ENCODE peak calls at places on chromosomes 4 and X, in ten cellular contexts. One of them, this sample, is unnamed.

GRCh38 chr4:139028191-139028661 is 12.6 kb downstream of the NOCT start:
- DNase-seq in psoas muscle: peak; percentile 72
- DNase-seq in MCF 10A: no peak
- DNase-seq in epithelial cell of proximal tubule: no peak
- DNase-seq in pancreas: peak; percentile 88
- DNase-seq in nephron progenitor cell: no peak
- DNase-seq in AG04450: no peak
- DNase-seq in kidney epithelial cell: no peak
- DNase-seq in dorsolateral prefrontal cortex: peak; percentile 58
- DNase-seq in cardiac muscle cell: no peak
- DNase-seq in this sample: no peak

GRCh38 chrX:117996918-117997480 is 119.6 kb downstream of the KLHL13 start:
- DNase-seq in nephron progenitor cell: no peak
- DNase-seq in psoas muscle: no peak
- DNase-seq in AG04450: no peak
- DNase-seq in dorsolateral prefrontal cortex: no peak
- DNase-seq in pancreas: no peak
- DNase-seq in MCF 10A: peak; percentile 59
- DNase-seq in epithelial cell of proximal tubule: no peak
- DNase-seq in cardiac muscle cell: no peak
- DNase-seq in kidney epithelial cell: no peak
- DNase-seq in this sample: no peak

GRCh38 chr4:165384608-165385007 is 5.8 kb downstream of the CPE start:
- DNase-seq in nephron progenitor cell: no peak
- DNase-seq in kidney epithelial cell: no peak
- DNase-seq in cardiac muscle cell: peak; percentile 51
- DNase-seq in MCF 10A: no peak
- DNase-seq in pancreas: no peak
- DNase-seq in AG04450: no peak
- DNase-seq in dorsolateral prefrontal cortex: no peak
- DNase-seq in epithelial cell of proximal tubule: no peak
- DNase-seq in psoas muscle: no peak
- DNase-seq in this sample: no peak

GRCh38 chr4:78775278-78776030 is 696 bp upstream of the BMP2K start:
- DNase-seq in AG04450: no peak
- DNase-seq in MCF 10A: peak; percentile 80
- DNase-seq in psoas muscle: peak; percentile 89
- DNase-seq in epithelial cell of proximal tubule: no peak
- DNase-seq in cardiac muscle cell: peak; percentile 90
- DNase-seq in dorsolateral prefrontal cortex: peak; percentile 88
- DNase-seq in pancreas: peak; percentile 89
- DNase-seq in nephron progenitor cell: peak; percentile 77
- DNase-seq in kidney epithelial cell: no peak
- DNase-seq in this sample: peak; percentile 86

GRCh38 chrX:39854772-39855747 is 242.7 kb downstream of the BCOR start:
- DNase-seq in nephron progenitor cell: no peak
- DNase-seq in AG04450: no peak
- DNase-seq in pancreas: no peak
- DNase-seq in psoas muscle: no peak
- DNase-seq in cardiac muscle cell: no peak
- DNase-seq in dorsolateral prefrontal cortex: no peak
- DNase-seq in epithelial cell of proximal tubule: no peak
- DNase-seq in kidney epithelial cell: no peak
- DNase-seq in MCF 10A: no peak
- DNase-seq in this sample: peak; percentile 64

GRCh38 chr4:185167205-185167604 is 24.1 kb downstream of the SLC25A4 start:
- DNase-seq in dorsolateral prefrontal cortex: no peak
- DNase-seq in cardiac muscle cell: peak; percentile 37
- DNase-seq in nephron progenitor cell: no peak
- DNase-seq in psoas muscle: no peak
- DNase-seq in pancreas: no peak
- DNase-seq in MCF 10A: peak; percentile 14
- DNase-seq in epithelial cell of proximal tubule: no peak
- DNase-seq in kidney epithelial cell: no peak
- DNase-seq in AG04450: no peak
- DNase-seq in this sample: no peak

GRCh38 chrX:45513042-45513441 is 312.4 kb upstream of the DIPK2B start:
- DNase-seq in cardiac muscle cell: no peak
- DNase-seq in kidney epithelial cell: no peak
- DNase-seq in MCF 10A: no peak
- DNase-seq in dorsolateral prefrontal cortex: no peak
- DNase-seq in psoas muscle: no peak
- DNase-seq in nephron progenitor cell: no peak
- DNase-seq in epithelial cell of proximal tubule: no peak
- DNase-seq in AG04450: no peak
- DNase-seq in pancreas: no peak
- DNase-seq in this sample: no peak

GRCh38 chrX:31420711-31421151 is 348.9 kb upstream of the FTHL17 start:
- DNase-seq in epithelial cell of proximal tubule: peak; percentile 47
- DNase-seq in kidney epithelial cell: peak; percentile 72
- DNase-seq in dorsolateral prefrontal cortex: no peak
- DNase-seq in psoas muscle: no peak
- DNase-seq in nephron progenitor cell: no peak
- DNase-seq in MCF 10A: peak; percentile 61
- DNase-seq in pancreas: no peak
- DNase-seq in cardiac muscle cell: peak; percentile 69
- DNase-seq in AG04450: no peak
- DNase-seq in this sample: no peak

GRCh38 chrX:109709129-109709631 is 23.9 kb downstream of the ACSL4 start:
- DNase-seq in MCF 10A: peak; percentile 58
- DNase-seq in pancreas: no peak
- DNase-seq in nephron progenitor cell: peak; percentile 29
- DNase-seq in psoas muscle: no peak
- DNase-seq in AG04450: no peak
- DNase-seq in kidney epithelial cell: peak; percentile 39
- DNase-seq in epithelial cell of proximal tubule: no peak
- DNase-seq in cardiac muscle cell: peak; percentile 68
- DNase-seq in dorsolateral prefrontal cortex: no peak
- DNase-seq in this sample: peak; percentile 31

GRCh38 chr4:99536848-99537247 is 26.0 kb downstream of the C4orf17 start:
- DNase-seq in MCF 10A: no peak
- DNase-seq in nephron progenitor cell: no peak
- DNase-seq in pancreas: no peak
- DNase-seq in kidney epithelial cell: no peak
- DNase-seq in cardiac muscle cell: no peak
- DNase-seq in psoas muscle: no peak
- DNase-seq in epithelial cell of proximal tubule: no peak
- DNase-seq in AG04450: no peak
- DNase-seq in dorsolateral prefrontal cortex: no peak
- DNase-seq in this sample: no peak

GRCh38 chr4:87799254-87799653 is at the start of gene IBSP:
- DNase-seq in dorsolateral prefrontal cortex: no peak
- DNase-seq in psoas muscle: no peak
- DNase-seq in kidney epithelial cell: no peak
- DNase-seq in MCF 10A: no peak
- DNase-seq in pancreas: no peak
- DNase-seq in AG04450: no peak
- DNase-seq in epithelial cell of proximal tubule: no peak
- DNase-seq in nephron progenitor cell: no peak
- DNase-seq in cardiac muscle cell: no peak
- DNase-seq in this sample: no peak

GRCh38 chrX:139967300-139967699 is 2.0 kb upstream of the CXorf66 start:
- DNase-seq in MCF 10A: peak; percentile 22
- DNase-seq in kidney epithelial cell: no peak
- DNase-seq in nephron progenitor cell: no peak
- DNase-seq in cardiac muscle cell: peak; percentile 6
- DNase-seq in AG04450: no peak
- DNase-seq in pancreas: no peak
- DNase-seq in psoas muscle: no peak
- DNase-seq in dorsolateral prefrontal cortex: no peak
- DNase-seq in epithelial cell of proximal tubule: no peak
- DNase-seq in this sample: peak; percentile 22

GRCh38 chrX:48937065-48937907 is 18.5 kb upstream of the PIM2 start:
- DNase-seq in MCF 10A: no peak
- DNase-seq in AG04450: no peak
- DNase-seq in epithelial cell of proximal tubule: no peak
- DNase-seq in kidney epithelial cell: no peak
- DNase-seq in psoas muscle: peak; percentile 24
- DNase-seq in cardiac muscle cell: peak; percentile 34
- DNase-seq in pancreas: no peak
- DNase-seq in nephron progenitor cell: no peak
- DNase-seq in dorsolateral prefrontal cortex: no peak
- DNase-seq in this sample: peak; percentile 70
- TF ChIP-seq CTCF in MCF 10A: no peak
- TF ChIP-seq CTCF in AG04450: no peak
- TF ChIP-seq CTCF in epithelial cell of proximal tubule: peak; percentile 16
- TF ChIP-seq CTCF in kidney epithelial cell: no peak
- TF ChIP-seq CTCF in psoas muscle: no peak
- TF ChIP-seq CTCF in cardiac muscle cell: no peak
- TF ChIP-seq CTCF in pancreas: no peak
- TF ChIP-seq CTCF in nephron progenitor cell: no peak
- TF ChIP-seq CTCF in dorsolateral prefrontal cortex: no peak
- TF ChIP-seq CTCF in this sample: peak; percentile 28

GRCh38 chr4:794911-795725 is 30.8 kb downstream of the CPLX1 start:
- DNase-seq in nephron progenitor cell: peak; percentile 51
- DNase-seq in AG04450: no peak
- DNase-seq in psoas muscle: no peak
- DNase-seq in cardiac muscle cell: no peak
- DNase-seq in epithelial cell of proximal tubule: no peak
- DNase-seq in dorsolateral prefrontal cortex: peak; percentile 61
- DNase-seq in kidney epithelial cell: no peak
- DNase-seq in MCF 10A: no peak
- DNase-seq in pancreas: no peak
- DNase-seq in this sample: no peak
- TF ChIP-seq CTCF in nephron progenitor cell: no peak
- TF ChIP-seq CTCF in AG04450: no peak
- TF ChIP-seq CTCF in psoas muscle: no peak
- TF ChIP-seq CTCF in cardiac muscle cell: no peak
- TF ChIP-seq CTCF in epithelial cell of proximal tubule: no peak
- TF ChIP-seq CTCF in dorsolateral prefrontal cortex: no peak
- TF ChIP-seq CTCF in kidney epithelial cell: no peak
- TF ChIP-seq CTCF in MCF 10A: no peak
- TF ChIP-seq CTCF in pancreas: no peak
- TF ChIP-seq CTCF in this sample: no peak

GRCh38 chr4:83961575-83961974 is 425.7 kb downstream of the GPAT3 start:
- DNase-seq in dorsolateral prefrontal cortex: no peak
- DNase-seq in kidney epithelial cell: no peak
- DNase-seq in epithelial cell of proximal tubule: no peak
- DNase-seq in MCF 10A: peak; percentile 39
- DNase-seq in pancreas: no peak
- DNase-seq in cardiac muscle cell: peak; percentile 5
- DNase-seq in AG04450: no peak
- DNase-seq in nephron progenitor cell: no peak
- DNase-seq in psoas muscle: no peak
- DNase-seq in this sample: no peak
- TF ChIP-seq CTCF in dorsolateral prefrontal cortex: no peak
- TF ChIP-seq CTCF in kidney epithelial cell: peak; percentile 8
- TF ChIP-seq CTCF in epithelial cell of proximal tubule: peak; percentile 53
- TF ChIP-seq CTCF in MCF 10A: peak; percentile 41
- TF ChIP-seq CTCF in pancreas: no peak
- TF ChIP-seq CTCF in cardiac muscle cell: no peak
- TF ChIP-seq CTCF in AG04450: peak; percentile 36
- TF ChIP-seq CTCF in nephron progenitor cell: no peak
- TF ChIP-seq CTCF in psoas muscle: no peak
- TF ChIP-seq CTCF in this sample: no peak

GRCh38 chr4:4841156-4841555 is 18.3 kb upstream of the MSX1 start:
- DNase-seq in MCF 10A: no peak
- DNase-seq in kidney epithelial cell: no peak
- DNase-seq in cardiac muscle cell: no peak
- DNase-seq in epithelial cell of proximal tubule: no peak
- DNase-seq in nephron progenitor cell: no peak
- DNase-seq in dorsolateral prefrontal cortex: no peak
- DNase-seq in psoas muscle: no peak
- DNase-seq in AG04450: no peak
- DNase-seq in pancreas: no peak
- DNase-seq in this sample: no peak

GRCh38 chr4:4840351-4840750 is 19.1 kb upstream of the MSX1 start:
- DNase-seq in kidney epithelial cell: no peak
- DNase-seq in nephron progenitor cell: no peak
- DNase-seq in dorsolateral prefrontal cortex: no peak
- DNase-seq in psoas muscle: no peak
- DNase-seq in cardiac muscle cell: no peak
- DNase-seq in epithelial cell of proximal tubule: no peak
- DNase-seq in pancreas: no peak
- DNase-seq in MCF 10A: no peak
- DNase-seq in AG04450: no peak
- DNase-seq in this sample: no peak

GRCh38 chr4:4838602-4839470 is 20.6 kb upstream of the MSX1 start:
- DNase-seq in AG04450: no peak
- DNase-seq in dorsolateral prefrontal cortex: no peak
- DNase-seq in cardiac muscle cell: no peak
- DNase-seq in pancreas: no peak
- DNase-seq in kidney epithelial cell: no peak
- DNase-seq in psoas muscle: no peak
- DNase-seq in MCF 10A: peak; percentile 9
- DNase-seq in epithelial cell of proximal tubule: no peak
- DNase-seq in nephron progenitor cell: no peak
- DNase-seq in this sample: no peak

GRCh38 chr4:4837921-4838601 is 21.4 kb upstream of the MSX1 start:
- DNase-seq in MCF 10A: no peak
- DNase-seq in pancreas: no peak
- DNase-seq in psoas muscle: no peak
- DNase-seq in epithelial cell of proximal tubule: no peak
- DNase-seq in cardiac muscle cell: no peak
- DNase-seq in dorsolateral prefrontal cortex: no peak
- DNase-seq in nephron progenitor cell: no peak
- DNase-seq in kidney epithelial cell: no peak
- DNase-seq in AG04450: no peak
- DNase-seq in this sample: no peak

DNA sequence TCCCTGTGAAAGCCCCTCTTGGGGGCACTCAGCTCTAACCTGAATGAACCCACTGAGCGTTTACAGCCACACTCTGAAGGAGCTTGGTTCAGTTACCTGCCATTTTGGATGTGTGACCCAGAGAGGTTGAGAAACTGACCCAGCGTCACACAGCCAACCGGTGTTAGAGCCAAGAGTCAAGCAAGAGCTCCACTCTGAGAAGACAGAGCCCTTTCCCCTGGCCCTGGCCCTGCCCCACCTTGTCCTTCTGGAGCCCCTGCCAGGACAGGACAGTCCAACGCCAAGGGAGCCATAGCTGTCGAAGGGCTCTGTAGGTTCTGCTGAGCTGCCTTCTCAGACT is 20.0 kb upstream of the MSX1 start:
- DNase-seq in MCF 10A: no peak
- DNase-seq in pancreas: no peak
- DNase-seq in AG04450: no peak
- DNase-seq in dorsolateral prefrontal cortex: no peak
- DNase-seq in epithelial cell of proximal tubule: no peak
- DNase-seq in kidney epithelial cell: no peak
- DNase-seq in psoas muscle: no peak
- DNase-seq in nephron progenitor cell: no peak
- DNase-seq in cardiac muscle cell: no peak
- DNase-seq in this sample: no peak
- TF ChIP-seq CTCF in MCF 10A: no peak
- TF ChIP-seq CTCF in pancreas: no peak
- TF ChIP-seq CTCF in AG04450: no peak
- TF ChIP-seq CTCF in dorsolateral prefrontal cortex: no peak
- TF ChIP-seq CTCF in epithelial cell of proximal tubule: no peak
- TF ChIP-seq CTCF in kidney epithelial cell: no peak
- TF ChIP-seq CTCF in psoas muscle: no peak
- TF ChIP-seq CTCF in nephron progenitor cell: no peak
- TF ChIP-seq CTCF in cardiac muscle cell: no peak
- TF ChIP-seq CTCF in this sample: no peak

This sample was measured in GM10248.